ENCODE peak calls at places on chromosome 22, in seven cellular contexts. U is pancreas, W is ovary, O is left ventricle myocardium inferior, S is left lung, M is caudate nucleus, E is right lobe of liver. Z is an unnamed sample.

GRCh38 chr22:35044607-35045390 is 21.2 kb upstream of the ISX start:
- DNase-seq in E (no peak), W (no peak), S (no peak), M (no peak), O (no peak), U (no peak), Z (no peak)

GRCh38 chr22:28955817-28956216 is 72.4 kb downstream of the ZNRF3 start:
- DNase-seq in W (no peak), O (no peak), S (no peak), M (no peak), E (no peak), U (no peak), Z (peak; percentile 83)

GRCh38 chr22:30921108-30921507 is 47.5 kb downstream of the MORC2 start:
- DNase-seq in M (no peak), E (peak; percentile 16), O (no peak), W (no peak), S (no peak), U (no peak), Z (no peak)

GRCh38 chr22:44588348-44588747 is 90.3 kb upstream of the RTL6 start:
- DNase-seq in M (no peak), O (peak; percentile 1), S (peak; percentile 17), W (no peak), E (no peak), U (no peak), Z (no peak)

GRCh38 chr22:49632199-49633009 is 195.3 kb downstream of the BRD1 start:
- DNase-seq in U (peak; percentile 40), E (peak; percentile 63), W (peak; percentile 81), S (peak; percentile 85), M (peak; percentile 55), O (peak; percentile 47), Z (no peak)

GRCh38 chr22:30609260-30610185 is 2.5 kb downstream of the TCN2 start:
- DNase-seq in S (no peak), O (peak; percentile 33), W (peak; percentile 55), E (no peak), U (no peak), M (no peak), Z (no peak)

GRCh38 chr22:26435327-26436093 is 6.5 kb downstream of the ASPHD2 start:
- DNase-seq in U (no peak), W (no peak), S (no peak), M (peak; percentile 48), E (no peak), O (no peak), Z (no peak)

GRCh38 chr22:49247194-49247924 is 580.3 kb downstream of the BRD1 start:
- DNase-seq in O (no peak), E (peak; percentile 18), S (no peak), M (no peak), U (no peak), W (no peak), Z (no peak)

GRCh38 chr22:30036656-30037055 is 43.6 kb upstream of the HORMAD2 start:
- DNase-seq in M (no peak), E (peak; percentile 23), S (no peak), W (no peak), U (no peak), O (no peak), Z (no peak)

GRCh38 chr22:30955153-30955552 is 13.4 kb downstream of the MORC2 start:
- DNase-seq in S (no peak), U (no peak), W (no peak), E (no peak), M (no peak), O (no peak), Z (no peak)

GRCh38 chr22:32897400-32897799 is 95.9 kb downstream of the TIMP3 start:
- DNase-seq in S (no peak), O (no peak), E (no peak), M (no peak), W (no peak), U (no peak), Z (no peak)

GRCh38 chr22:22692707-22693530 is 48.5 kb downstream of the GGTLC2 start:
- DNase-seq in E (peak; percentile 86), O (no peak), U (peak; percentile 79), M (no peak), W (peak; percentile 61), S (peak; percentile 85), Z (peak; percentile 73)

GRCh38 chr22:22201185-22201924 is 43.2 kb upstream of the VPREB1 start:
- DNase-seq in E (peak; percentile 63), M (no peak), S (no peak), O (peak; percentile 58), U (no peak), W (peak; percentile 41), Z (peak; percentile 35)

GRCh38 chr22:33000342-33001280 is 57.6 kb downstream of the SYN3 start:
- DNase-seq in M (peak; percentile 13), W (peak; percentile 74), S (peak; percentile 79), U (peak; percentile 6), E (peak; percentile 55), O (peak; percentile 58), Z (peak; percentile 25)

GRCh38 chr22:29016067-29016938 is 45.3 kb downstream of the C22orf31 start:
- DNase-seq in O (no peak), S (no peak), E (peak; percentile 65), M (no peak), W (no peak), U (no peak), Z (no peak)

GRCh38 chr22:26536056-26536761 is 23.9 kb upstream of the TFIP11 start:
- DNase-seq in W (no peak), S (no peak), M (no peak), E (no peak), U (peak; percentile 69), O (no peak), Z (no peak)

GRCh38 chr22:24325105-24325757 is 54.6 kb downstream of the SPECC1L start:
- DNase-seq in E (no peak), M (no peak), O (no peak), S (no peak), W (no peak), U (no peak), Z (peak; percentile 27)
- H3K27ac ChIP-seq in E (peak overlapping the region; percentile 78), M (no peak overlapping the region), O (no peak overlapping the region), S (no peak overlapping the region), W (no peak overlapping the region), U (no peak overlapping the region), Z (no peak overlapping the region)

GRCh38 chr22:17112491-17113042 is 8.6 kb downstream of the TMEM121B start:
- DNase-seq in U (no peak), E (no peak), W (no peak), M (no peak), S (no peak), O (no peak), Z (no peak)
- H3K27ac ChIP-seq in U (no peak overlapping the region), E (no peak overlapping the region), W (no peak overlapping the region), M (no peak overlapping the region), S (no peak overlapping the region), O (no peak overlapping the region), Z (no peak overlapping the region)

GRCh38 chr22:40383905-40384304 is 13.5 kb downstream of the SGSM3 start:
- DNase-seq in S (no peak), U (no peak), M (no peak), O (no peak), W (no peak), E (no peak), Z (no peak)

GRCh38 chr22:40385041-40385782 is 14.8 kb downstream of the SGSM3 start:
- DNase-seq in M (no peak), W (no peak), S (no peak), U (no peak), O (no peak), E (no peak), Z (peak; percentile 73)

GRCh38 chr22:40387758-40388157 is 17.4 kb downstream of the SGSM3 start:
- DNase-seq in M (no peak), U (peak; percentile 58), S (no peak), W (no peak), E (no peak), O (no peak), Z (no peak)

GRCh38 chr22:40391417-40391816 is 21.0 kb downstream of the SGSM3 start:
- DNase-seq in W (no peak), M (no peak), E (no peak), O (no peak), S (no peak), U (no peak), Z (no peak)

GRCh38 chr22:40388231-40388630 is 17.8 kb downstream of the SGSM3 start:
- DNase-seq in O (no peak), S (no peak), W (no peak), E (no peak), U (peak; percentile 43), M (no peak), Z (no peak)
- H3K27ac ChIP-seq in O (no peak overlapping the region), S (no peak overlapping the region), W (no peak overlapping the region), E (no peak overlapping the region), U (peak overlapping the region; percentile 33), M (no peak overlapping the region), Z (no peak overlapping the region)

GRCh38 chr22:36865346-36865745 is 4.5 kb downstream of the NCF4 start:
- DNase-seq in O (no peak), S (no peak), M (no peak), U (no peak), E (no peak), W (no peak), Z (no peak)
- H3K27ac ChIP-seq in O (no peak overlapping the region), S (no peak overlapping the region), M (no peak overlapping the region), U (no peak overlapping the region), E (no peak overlapping the region), W (no peak overlapping the region), Z (no peak overlapping the region)

DNA sequence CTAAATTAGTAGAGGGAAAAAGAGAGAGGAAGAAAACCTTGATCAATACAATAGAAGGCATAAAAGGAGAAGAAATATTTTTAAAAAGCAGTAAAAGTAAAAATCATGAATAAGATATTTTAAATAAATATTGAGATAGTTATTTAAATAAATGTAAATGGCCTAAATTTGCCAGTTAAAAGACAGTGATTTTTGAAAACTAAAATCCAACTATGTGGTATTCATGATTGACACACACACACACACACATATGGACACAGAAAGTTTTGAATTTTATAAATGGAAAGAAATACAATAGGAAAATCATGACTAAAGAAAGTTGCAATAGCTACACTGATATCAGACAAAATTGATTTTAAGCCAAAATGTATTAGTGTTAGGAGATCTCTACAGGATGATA is 313.1 kb downstream of the TBC1D22A start:
- DNase-seq in E (no peak), M (no peak), U (no peak), S (no peak), O (no peak), W (no peak), Z (no peak)
- H3K27ac ChIP-seq in E (no peak overlapping the region), M (no peak overlapping the region), U (no peak overlapping the region), S (no peak overlapping the region), O (no peak overlapping the region), W (no peak overlapping the region), Z (no peak overlapping the region)

GRCh38 chr22:19182472-19183157 is 4.1 kb upstream of the SLC25A1 start:
- DNase-seq in U (no peak), O (no peak), E (no peak), M (no peak), S (no peak), W (no peak), Z (no peak)
- H3K27ac ChIP-seq in U (no peak overlapping the region), O (no peak overlapping the region), E (no peak overlapping the region), M (peak overlapping the region; percentile 52), S (no peak overlapping the region), W (no peak overlapping the region), Z (no peak overlapping the region)

DNA sequence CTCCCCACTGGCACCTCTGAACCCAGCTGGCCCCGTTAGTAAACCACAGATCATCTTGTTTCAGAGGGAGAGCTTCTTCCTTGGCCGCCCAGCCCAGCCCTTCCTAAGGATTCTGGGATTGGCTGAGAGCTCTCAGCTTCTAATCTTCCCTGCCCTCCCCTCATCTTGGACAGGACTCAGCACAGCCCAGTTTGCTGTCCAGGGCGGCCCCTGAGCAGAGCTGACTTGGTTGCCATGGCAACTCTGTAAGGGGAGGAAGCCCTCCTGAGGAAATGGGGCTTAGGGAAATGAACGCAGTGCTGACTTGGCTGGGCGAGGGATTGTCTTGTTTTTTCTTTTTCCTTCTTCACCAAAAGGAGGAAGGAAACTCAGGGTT is 4.6 kb downstream of the APOL4 start:
- DNase-seq in U (no peak), E (no peak), W (peak; percentile 86), S (no peak), M (no peak), O (peak; percentile 67), Z (no peak)
- H3K27ac ChIP-seq in U (no peak overlapping the region), E (no peak overlapping the region), W (peak overlapping the region; percentile 74), S (no peak overlapping the region), M (no peak overlapping the region), O (peak overlapping the region; percentile 73), Z (no peak overlapping the region)

GRCh38 chr22:42365942-42366660 is 66.1 kb downstream of the NFAM1 start:
- DNase-seq in O (no peak), E (no peak), U (no peak), S (no peak), M (no peak), W (no peak), Z (no peak)
- H3K27ac ChIP-seq in O (peak overlapping the region; percentile 76), E (no peak overlapping the region), U (no peak overlapping the region), S (no peak overlapping the region), M (no peak overlapping the region), W (no peak overlapping the region), Z (no peak overlapping the region)